ENCODE peak calls at places on chromosome 16, in six cellular contexts. H is fibroblast of lung, N is tibial artery, T is HCT116, V is A549, C is fibroblast of mammary gland. S is an unnamed sample.

GRCh38 chr16:58684354-58685083 is at the start of gene SLC38A7:
- DNase-seq in C (peak), V (peak), N (peak), H (peak), T (peak), S (peak)

GRCh38 chr16:996672-997071 is 15.1 kb downstream of the SOX8 start:
- DNase-seq in H (no peak), V (no peak), C (no peak), T (no peak), N (no peak), S (no peak)

GRCh38 chr16:8996891-8997290 is 33.2 kb upstream of the USP7 start:
- DNase-seq in C (no peak), V (peak), H (no peak), N (no peak), T (peak), S (no peak)

GRCh38 chr16:85005278-85006069 is 5.9 kb downstream of the ZDHHC7 start:
- DNase-seq in H (peak), N (peak), T (no peak), C (peak), V (no peak), S (no peak)

GRCh38 chr16:71610936-71611871 is 14.8 kb upstream of the MARVELD3 start:
- DNase-seq in N (no peak), T (peak), H (peak), V (peak), C (peak), S (peak)

GRCh38 chr16:53080345-53081031 is 25.7 kb downstream of the CHD9 start:
- DNase-seq in T (no peak), C (peak), V (peak), H (peak), N (peak), S (peak)

GRCh38 chr16:46899443-46900143 is 15.4 kb downstream of the GPT2 start:
- DNase-seq in N (no peak), T (no peak), V (no peak), H (no peak), C (peak), S (no peak)

GRCh38 chr16:47815655-47816054 is 340.1 kb downstream of the ABCC12 start:
- DNase-seq in N (no peak), H (peak), T (no peak), V (no peak), C (no peak), S (no peak)

GRCh38 chr16:21126518-21126917 is 24.1 kb downstream of the DNAH3 start:
- DNase-seq in N (no peak), T (no peak), H (no peak), V (no peak), C (no peak), S (no peak)

GRCh38 chr16:53415504-53415903 is 18.8 kb upstream of the RBL2 start:
- DNase-seq in C (no peak), V (peak), H (no peak), T (no peak), N (no peak), S (no peak)

GRCh38 chr16:54985156-54985555 is 54.5 kb downstream of the IRX5 start:
- DNase-seq in N (no peak), V (no peak), T (no peak), H (no peak), C (no peak), S (no peak)

GRCh38 chr16:68936729-68937631 is 93.6 kb downstream of the TANGO6 start:
- DNase-seq in H (peak), T (no peak), C (peak), V (no peak), N (no peak), S (no peak)

GRCh38 chr16:87235810-87236515 is 81.2 kb downstream of the C16orf95 start:
- DNase-seq in T (no peak), N (peak), H (no peak), V (no peak), C (no peak), S (no peak)

GRCh38 chr16:11799509-11800384 is 2.7 kb upstream of the ZC3H7A start:
- DNase-seq in N (peak), C (no peak), H (no peak), V (no peak), T (no peak), S (no peak)

GRCh38 chr16:72291121-72291520 is 119.2 kb upstream of the PMFBP1 start:
- DNase-seq in T (peak), H (peak), C (peak), N (no peak), V (peak), S (no peak)

GRCh38 chr16:49585143-49585542 is 211.5 kb downstream of the C16orf78 start:
- DNase-seq in C (no peak), H (no peak), V (no peak), T (no peak), N (no peak), S (no peak)

GRCh38 chr16:31508706-31509523 is 724 bp upstream of the RUSF1 start:
- DNase-seq in H (peak), T (no peak), V (peak), C (peak), N (no peak), S (no peak)

GRCh38 chr16:25553711-25554436 is 137.9 kb upstream of the HS3ST4 start:
- DNase-seq in C (peak), N (no peak), T (no peak), H (peak), V (peak), S (no peak)

GRCh38 chr16:53958481-53958880 is 254.5 kb downstream of the FTO start:
- DNase-seq in T (no peak), V (no peak), H (no peak), C (no peak), N (no peak), S (no peak)

GRCh38 chr16:766820-767640 is 6.5 kb downstream of the MSLN start:
- DNase-seq in V (no peak), N (no peak), T (no peak), H (no peak), C (no peak), S (no peak)

GRCh38 chr16:27660507-27660906 is 110.6 kb downstream of the KATNIP start:
- DNase-seq in N (no peak), H (no peak), V (no peak), C (no peak), T (no peak), S (no peak)

GRCh38 chr16:69397821-69398521 is 12.2 kb upstream of the TERF2 start:
- DNase-seq in T (peak), H (peak), V (peak), N (no peak), C (peak), S (no peak)

GRCh38 chr16:64627781-64628180 is 494.1 kb downstream of the CDH11 start:
- DNase-seq in T (no peak), N (no peak), H (no peak), C (no peak), V (no peak), S (no peak)

GRCh38 chr16:67164599-67165061 is at the start of gene HSF4:
- DNase-seq in H (no peak), N (peak), C (no peak), T (no peak), V (no peak), S (no peak)
- H3K4me3 ChIP-seq in H (peak), N (peak), C (peak), T (peak), V (no peak), S (peak)

GRCh38 chr16:56414366-56414765 is 11.0 kb downstream of the AMFR start:
- DNase-seq in N (no peak), H (no peak), C (no peak), V (no peak), T (no peak), S (no peak)
- H3K4me3 ChIP-seq in N (no peak), H (no peak), C (no peak), V (no peak), T (no peak), S (no peak)

GRCh38 chr16:4416200-4417032 is at the start of gene CORO7:
- DNase-seq in C (peak), V (peak), T (peak), H (peak), N (peak), S (peak)
- H3K4me3 ChIP-seq in C (peak), V (peak), T (peak), H (peak), N (peak), S (peak)

GRCh38 chr16:23903001-23903414 is 67.2 kb downstream of the PRKCB start:
- DNase-seq in H (no peak), T (no peak), C (no peak), V (peak), N (no peak), S (no peak)

GRCh38 chr16:23902223-23903000 is 66.6 kb downstream of the PRKCB start:
- DNase-seq in N (no peak), C (no peak), V (no peak), T (no peak), H (no peak), S (no peak)

GRCh38 chr16:23899869-23900268 is 64.1 kb downstream of the PRKCB start:
- DNase-seq in C (no peak), H (no peak), V (no peak), T (no peak), N (no peak), S (no peak)

GRCh38 chr16:23900480-23901177 is 64.8 kb downstream of the PRKCB start:
- DNase-seq in N (no peak), C (no peak), T (no peak), V (no peak), H (no peak), S (no peak)

DNA sequence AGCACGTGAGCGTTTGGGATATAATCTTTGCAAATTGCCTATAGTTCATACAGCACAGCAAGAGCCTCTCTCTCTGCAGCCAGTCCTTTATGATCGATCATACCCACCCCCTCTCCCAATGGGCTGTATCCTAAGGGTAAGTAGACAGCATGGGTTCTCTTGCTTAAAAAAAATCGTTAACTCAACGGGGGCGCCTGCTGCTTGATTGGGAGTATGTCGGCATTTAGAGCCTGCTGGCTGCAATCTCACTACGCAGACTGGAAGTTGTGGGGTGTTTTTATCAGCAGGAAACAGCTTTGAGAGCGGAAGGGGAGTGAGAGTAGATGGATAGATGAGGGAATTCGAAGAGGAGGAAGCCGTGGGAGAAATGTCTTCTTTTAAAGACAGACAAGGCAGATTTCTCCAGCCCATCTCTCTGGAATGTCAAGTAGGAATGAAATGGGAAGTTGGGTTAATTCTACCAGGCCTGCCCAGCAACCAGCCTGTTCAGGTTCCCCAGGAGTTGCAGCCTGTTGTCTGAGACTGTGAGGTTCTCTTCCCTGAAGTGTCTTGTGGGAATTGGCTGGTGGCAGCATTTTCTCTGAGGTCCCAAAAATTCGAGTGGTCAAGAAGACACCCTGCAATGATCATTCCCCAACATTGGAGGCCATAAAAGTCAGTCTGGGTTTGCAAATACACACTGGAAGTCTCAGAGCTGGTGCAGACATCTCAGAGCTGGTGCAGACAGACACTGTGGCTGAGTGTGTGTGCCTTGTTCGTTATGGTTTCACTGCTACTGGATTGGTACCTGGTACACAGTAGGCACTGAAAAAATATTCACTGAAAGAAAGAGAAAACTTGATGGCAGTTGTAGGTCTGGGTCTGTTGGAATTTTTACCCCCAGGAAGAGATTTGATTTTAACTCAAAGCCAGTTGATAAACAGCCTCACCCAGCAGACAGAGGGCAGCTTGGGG is 65.7 kb downstream of the PRKCB start:
- DNase-seq in T (no peak), N (no peak), H (no peak), C (no peak), V (no peak), S (no peak)
- H3K4me3 ChIP-seq in T (no peak), N (no peak), H (no peak), C (no peak), V (no peak), S (no peak)

DNA sequence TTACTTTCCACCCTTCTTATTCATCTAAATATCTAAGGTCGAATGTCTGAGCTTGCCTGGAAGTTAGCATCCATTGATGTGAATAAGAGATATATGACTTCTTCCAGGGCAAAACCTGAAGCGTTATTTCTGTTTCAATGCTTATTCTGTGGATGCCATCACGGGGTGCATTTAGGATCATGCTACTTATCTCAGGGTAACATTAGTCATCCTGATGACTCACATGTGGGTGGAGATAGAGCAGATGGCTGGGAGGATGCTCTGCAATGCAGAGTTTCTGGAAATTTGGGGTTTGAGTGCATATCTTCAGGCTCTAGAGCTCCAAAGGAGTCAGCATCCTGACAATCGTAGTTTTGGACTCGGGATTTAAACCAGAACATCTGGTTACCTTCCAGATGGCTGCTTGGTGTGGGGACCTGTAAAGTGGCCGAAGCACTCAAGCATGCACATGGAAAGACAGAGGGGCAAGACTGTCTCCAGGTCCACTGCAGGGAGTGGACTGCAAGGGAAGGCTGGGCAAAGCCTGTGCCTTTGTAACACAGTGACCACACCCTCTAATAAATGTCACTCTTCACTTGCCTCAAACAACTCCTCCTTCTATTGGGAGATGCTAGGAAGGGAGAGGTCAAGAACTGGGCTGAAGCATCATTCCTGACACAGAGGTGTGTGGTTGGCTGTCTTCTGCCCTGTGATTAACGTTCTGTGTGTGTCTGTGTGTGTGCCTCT is 175.2 kb upstream of the SALL1 start:
- DNase-seq in H (peak), V (no peak), T (no peak), N (no peak), C (peak), S (peak)
- H3K4me3 ChIP-seq in H (no peak), V (no peak), T (no peak), N (no peak), C (no peak), S (no peak)

GRCh38 chr16:29744541-29745101 is 1.2 kb downstream of the C16orf54 start:
- DNase-seq in N (no peak), V (no peak), H (no peak), T (no peak), C (no peak), S (no peak)

GRCh38 chr16:29743475-29743826 is 2.3 kb downstream of the C16orf54 start:
- DNase-seq in V (no peak), N (no peak), H (no peak), T (no peak), C (no peak), S (no peak)

GRCh38 chr16:29745853-29746345 is at the start of gene C16orf54:
- DNase-seq in T (no peak), H (no peak), C (no peak), N (peak), V (no peak), S (no peak)

GRCh38 chr16:29743827-29744531 is 1.8 kb downstream of the C16orf54 start:
- DNase-seq in T (no peak), H (no peak), N (no peak), V (no peak), C (no peak), S (no peak)

DNA sequence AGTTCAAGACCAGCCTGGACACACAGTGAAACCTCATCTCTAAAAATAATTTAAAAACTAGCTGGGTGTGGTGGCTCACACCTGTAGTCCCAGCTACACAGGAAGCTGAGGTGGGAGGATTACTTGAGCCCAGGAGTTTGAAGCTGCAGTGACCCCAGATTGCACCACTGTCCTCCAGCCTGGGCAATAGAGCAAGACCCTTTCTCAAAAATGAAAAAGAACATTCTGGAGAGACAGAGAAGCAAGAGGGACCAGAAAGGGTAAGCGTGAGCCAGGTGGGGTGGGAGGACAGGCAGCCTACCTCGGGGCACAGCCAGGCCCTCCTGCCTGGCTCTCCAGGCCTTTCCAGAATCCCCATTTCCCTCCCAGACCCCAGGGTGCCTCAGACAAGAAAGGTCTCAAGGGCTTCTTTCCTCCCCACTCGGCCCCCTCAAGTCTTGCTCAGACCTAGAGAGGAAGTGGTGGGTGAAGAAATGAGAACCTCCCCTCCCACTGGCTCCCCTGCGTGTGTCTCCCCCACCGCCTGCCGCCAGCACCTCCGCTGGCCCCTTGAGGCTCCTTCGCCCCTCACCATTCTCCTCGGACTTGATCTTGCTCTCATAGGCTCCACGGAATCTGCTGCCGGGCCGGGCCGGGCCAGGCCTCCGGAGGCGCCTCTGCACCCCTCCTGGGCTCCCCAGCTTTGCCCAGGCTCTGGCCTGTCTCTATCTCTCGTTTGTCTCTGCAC is 501 bp downstream of the C16orf54 start:
- DNase-seq in T (no peak), V (no peak), C (no peak), H (no peak), N (no peak), S (no peak)
- H3K4me3 ChIP-seq in T (no peak), V (no peak), C (no peak), H (no peak), N (peak), S (no peak)

GRCh38 chr16:83137894-83138293 is 511.1 kb downstream of the CDH13 start:
- DNase-seq in V (no peak), C (no peak), T (no peak), N (no peak), H (no peak), S (no peak)
- H3K4me3 ChIP-seq in V (no peak), C (no peak), T (no peak), N (no peak), H (peak), S (no peak)

GRCh38 chr16:2967211-2967631 is 1.9 kb upstream of the PAQR4 start:
- DNase-seq in C (no peak), V (no peak), H (no peak), N (no peak), T (no peak), S (no peak)
- H3K4me3 ChIP-seq in C (no peak), V (no peak), H (no peak), N (peak), T (no peak), S (no peak)

DNA sequence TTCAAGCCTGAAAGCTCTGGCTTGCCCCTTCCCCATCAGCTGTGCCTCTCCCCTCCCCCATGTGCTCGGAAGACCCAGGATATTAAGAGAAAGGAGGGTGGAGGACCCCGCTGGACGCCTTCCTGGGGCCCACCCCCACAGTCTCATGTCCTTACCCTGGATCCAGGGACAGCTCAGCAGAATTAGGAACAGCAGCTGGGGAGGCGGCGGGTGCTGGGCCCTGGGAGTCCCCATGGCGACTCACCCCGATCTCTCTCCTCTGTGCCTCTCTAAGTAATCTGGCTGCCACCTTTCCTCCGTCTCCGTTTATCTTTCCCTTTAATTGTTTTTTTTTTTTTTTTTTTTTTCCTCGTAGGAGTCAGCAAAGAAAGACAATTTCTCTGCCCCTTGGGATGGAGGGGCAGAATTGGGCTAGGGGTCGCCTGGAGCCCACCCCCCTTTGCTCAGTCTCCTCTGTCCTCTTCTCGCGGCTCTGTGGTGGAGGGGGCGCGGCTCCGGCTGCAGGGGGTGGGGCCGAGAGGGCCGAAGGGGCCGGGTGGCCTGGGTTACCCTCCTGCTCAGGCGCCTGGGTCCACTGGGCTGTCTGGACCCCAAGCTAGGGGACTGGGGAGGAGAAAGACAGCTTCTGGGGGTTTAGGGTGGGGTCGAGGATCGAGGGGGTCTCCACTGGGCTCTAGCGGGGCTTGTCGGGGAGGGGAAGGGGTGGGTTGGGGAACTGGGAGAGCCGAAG is 399 bp downstream of the SEZ6L2 start:
- DNase-seq in H (no peak), C (no peak), V (no peak), T (no peak), N (no peak), S (no peak)
- H3K4me3 ChIP-seq in H (peak), C (peak), V (peak), T (peak), N (no peak), S (peak)